ENCODE peak calls at places on chromosomes 4 and X, in six cellular contexts. G, E, W, I, C and B are unnamed samples.

GRCh38 chrX:153935326-153935851 is 552 bp upstream of the NAA10 start:
- DNase-seq in G (no peak), E (no peak), W (no peak), I (no peak), C (no peak), B (no peak)

GRCh38 chr4:145933134-145933533 is 5.5 kb downstream of the ZNF827 start:
- DNase-seq in G (no peak), E (no peak), W (no peak), I (no peak), C (no peak), B (no peak)

GRCh38 chr4:3801931-3802550 is 35.9 kb downstream of the ADRA2C start:
- DNase-seq in G (no peak), E (no peak), W (no peak), I (no peak), C (no peak), B (no peak)

GRCh38 chrX:119669424-119670037 is 23.4 kb downstream of the SEPTIN6 start:
- DNase-seq in G (no peak), E (peak), W (no peak), I (no peak), C (no peak), B (no peak)

GRCh38 chr4:139144161-139144859 is 32.7 kb downstream of the ELF2 start:
- DNase-seq in G (no peak), E (peak), W (no peak), I (peak), C (no peak), B (no peak)

GRCh38 chr4:39976945-39977488 is 694 bp downstream of the PDS5A start:
- DNase-seq in G (peak), E (peak), W (no peak), I (peak), C (peak), B (peak)

GRCh38 chr4:133156096-133156495 is 7.0 kb downstream of the PCDH10 start:
- DNase-seq in G (no peak), E (no peak), W (no peak), I (no peak), C (no peak), B (peak)

GRCh38 chr4:186765138-186765537 is 41.5 kb upstream of the FAT1 start:
- DNase-seq in G (no peak), E (no peak), W (peak), I (peak), C (no peak), B (no peak)

GRCh38 chrX:134625315-134625718 is 33.0 kb downstream of the PLAC1 start:
- DNase-seq in G (no peak), E (no peak), W (no peak), I (no peak), C (no peak), B (no peak)

GRCh38 chr4:53196872-53197759 is 168.7 kb downstream of the SCFD2 start:
- DNase-seq in G (no peak), E (no peak), W (peak), I (peak), C (peak), B (no peak)

GRCh38 chrX:136880003-136880451 is 498 bp downstream of the RBMX start:
- DNase-seq in G (peak), E (peak), W (no peak), I (peak), C (peak), B (peak)

GRCh38 chrX:97637289-97637688 is 753.6 kb downstream of the RPA4 start:
- DNase-seq in G (no peak), E (no peak), W (no peak), I (no peak), C (no peak), B (no peak)

GRCh38 chr4:15003441-15003890 is 1.2 kb downstream of the CPEB2 start:
- DNase-seq in G (peak), E (peak), W (peak), I (peak), C (peak), B (peak)

GRCh38 chr4:8533274-8533865 is 46.8 kb upstream of the GPR78 start:
- DNase-seq in G (no peak), E (no peak), W (no peak), I (no peak), C (no peak), B (no peak)

GRCh38 chr4:100754741-100755140 is 236.9 kb upstream of the EMCN start:
- DNase-seq in G (no peak), E (no peak), W (no peak), I (no peak), C (no peak), B (no peak)

GRCh38 chr4:1043658-1044468 is 32.4 kb downstream of the FGFRL1 start:
- DNase-seq in G (peak), E (peak), W (peak), I (peak), C (no peak), B (no peak)
- H3K27ac ChIP-seq in G (no peak), E (peak), W (peak), I (peak), C (no peak), B (no peak)

DNA sequence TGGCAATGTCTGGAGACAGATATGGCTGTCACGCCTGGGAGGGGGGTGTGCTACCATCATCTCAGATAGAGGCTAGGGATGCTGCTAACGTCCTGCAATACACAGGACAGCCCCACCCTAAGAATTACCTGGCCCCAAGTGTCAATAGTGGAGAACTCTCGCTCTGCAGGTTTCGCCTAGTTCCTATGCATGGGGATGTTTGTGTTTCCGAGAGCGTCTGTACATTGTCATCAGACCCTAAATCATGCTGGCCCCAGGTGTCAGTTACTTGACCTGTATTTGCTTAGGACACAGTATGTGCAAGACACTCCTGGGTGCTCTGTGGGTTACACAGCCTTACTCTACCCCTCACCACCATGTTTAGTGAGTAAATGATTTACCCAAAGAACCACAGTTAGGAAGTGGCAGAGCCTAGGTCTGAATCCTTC is 90.8 kb downstream of the AFF1 start:
- DNase-seq in G (no peak), E (no peak), W (no peak), I (no peak), C (no peak), B (no peak)
- H3K27ac ChIP-seq in G (no peak), E (peak), W (no peak), I (no peak), C (no peak), B (no peak)

GRCh38 chr4:19736968-19737756 is 514.5 kb upstream of the SLIT2 start:
- DNase-seq in G (no peak), E (no peak), W (no peak), I (no peak), C (no peak), B (no peak)

GRCh38 chr4:19735012-19735411 is 516.7 kb upstream of the SLIT2 start:
- DNase-seq in G (no peak), E (no peak), W (no peak), I (no peak), C (no peak), B (no peak)

DNA sequence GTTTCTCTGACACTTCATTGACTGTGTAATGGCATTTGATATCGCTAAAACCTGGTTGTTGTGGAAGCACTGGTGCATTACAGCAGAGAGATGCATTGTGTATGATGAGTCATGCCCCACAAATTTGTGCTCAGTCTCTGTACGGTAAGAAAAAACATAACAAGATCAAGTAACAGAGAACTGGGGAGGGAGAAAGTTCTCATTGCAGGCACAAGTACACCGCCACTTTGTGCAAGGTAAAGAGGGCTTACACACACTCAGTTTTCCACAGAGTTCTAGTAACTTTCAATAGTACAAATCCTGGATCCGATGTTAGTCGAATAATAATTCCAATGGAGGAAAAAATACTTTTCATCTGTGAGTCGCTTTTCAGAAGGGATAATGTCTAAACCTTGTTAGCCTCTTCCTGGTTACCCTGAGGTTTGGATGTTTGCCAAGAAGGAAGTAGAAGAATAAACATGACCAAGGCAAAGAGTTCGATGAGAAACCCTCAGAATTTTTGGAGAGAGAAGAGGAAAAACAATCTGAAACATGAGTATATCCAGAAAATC is 512.5 kb upstream of the SLIT2 start:
- DNase-seq in G (no peak), E (no peak), W (no peak), I (peak), C (no peak), B (no peak)
- H3K27ac ChIP-seq in G (no peak), E (no peak), W (no peak), I (no peak), C (no peak), B (no peak)

GRCh38 chr4:137572647-137573046 is 40.4 kb upstream of the PCDH18 start:
- DNase-seq in G (no peak), E (no peak), W (no peak), I (no peak), C (no peak), B (no peak)
- H3K27ac ChIP-seq in G (no peak), E (no peak), W (no peak), I (no peak), C (no peak), B (no peak)

GRCh38 chrX:109760241-109760921 is 27.3 kb upstream of the ACSL4 start:
- DNase-seq in G (no peak), E (no peak), W (no peak), I (no peak), C (no peak), B (no peak)
- H3K27ac ChIP-seq in G (no peak), E (no peak), W (no peak), I (no peak), C (no peak), B (no peak)

GRCh38 chrX:80573275-80573674 is 153.0 kb downstream of the TENT5D start:
- DNase-seq in G (no peak), E (no peak), W (no peak), I (no peak), C (no peak), B (no peak)
- H3K27ac ChIP-seq in G (no peak), E (no peak), W (no peak), I (no peak), C (no peak), B (no peak)

DNA sequence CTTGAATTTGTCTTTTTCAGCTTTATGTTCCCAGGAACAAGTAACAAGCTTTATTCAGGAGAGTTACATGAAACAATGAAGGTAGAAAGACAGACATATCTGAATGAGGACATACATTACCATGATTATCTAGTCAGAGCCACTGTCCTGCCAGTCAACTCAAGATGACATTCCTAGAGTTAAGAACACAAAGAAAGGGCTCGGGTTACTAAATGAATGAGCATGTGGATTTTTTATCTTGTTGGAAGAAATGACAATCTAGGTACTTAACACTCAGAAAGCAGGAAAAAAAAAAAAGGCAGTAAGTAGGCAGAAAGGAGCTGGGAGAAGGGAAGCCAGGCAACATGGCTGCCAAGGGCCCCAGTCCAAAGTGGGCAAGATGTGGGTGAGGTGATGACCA is 28.0 kb upstream of the PACRGL start:
- DNase-seq in G (no peak), E (no peak), W (no peak), I (no peak), C (no peak), B (no peak)
- H3K27ac ChIP-seq in G (no peak), E (no peak), W (no peak), I (no peak), C (no peak), B (no peak)

DNA sequence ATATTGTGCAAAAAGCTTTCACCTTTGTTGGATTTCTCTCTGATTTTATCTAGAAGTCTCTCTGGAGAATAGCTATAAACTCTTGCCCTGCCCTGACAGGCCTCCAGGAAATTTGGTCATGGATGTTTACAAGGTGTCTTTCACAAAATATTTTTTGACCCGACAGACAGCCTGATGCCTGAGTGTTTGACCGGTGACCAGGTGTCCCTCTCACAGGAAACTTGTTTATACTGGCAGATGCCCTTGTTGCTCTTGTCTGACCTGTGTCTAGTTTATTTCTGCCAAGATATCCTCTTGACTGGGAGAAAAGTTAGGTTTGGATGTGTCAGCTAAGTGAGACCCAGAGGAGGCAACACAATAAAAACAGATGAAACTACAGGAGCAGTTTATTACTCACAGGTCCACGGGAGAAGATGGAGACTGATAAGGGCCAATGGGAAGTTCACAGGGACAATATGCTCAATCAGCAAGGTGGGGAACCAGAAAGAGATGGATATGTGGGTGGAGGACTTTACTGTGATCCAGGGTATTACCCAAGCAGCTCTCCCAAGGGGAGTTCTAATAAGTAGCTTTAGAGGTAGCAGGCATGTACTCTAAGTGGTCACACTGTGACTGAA is 243.3 kb downstream of the ARAP2 start:
- DNase-seq in G (peak), E (no peak), W (no peak), I (no peak), C (no peak), B (no peak)
- H3K27ac ChIP-seq in G (peak), E (no peak), W (no peak), I (no peak), C (no peak), B (no peak)